ENCODE peak calls at places on chromosomes 3 and 15, in seven cellular contexts. S is CD8-positive, alpha-beta memory T cell; D is tibial nerve; A is ovary; Q is hepatocyte; H is heart left ventricle; K is K562. B is an unnamed sample.

GRCh38 chr3:4988815-4989648 is 9.8 kb downstream of the BHLHE40 start:
- DNase-seq in K (peak; percentile 95), D (peak; percentile 36), Q (peak; percentile 24), A (peak; percentile 34), S (no peak), H (peak; percentile 69), B (peak; percentile 72)

GRCh38 chr3:115891237-115891636 is 267.9 kb downstream of the GAP43 start:
- DNase-seq in K (no peak), H (no peak), Q (no peak), S (no peak), D (no peak), A (no peak), B (no peak)

GRCh38 chr3:106824856-106825255 is 552.4 kb upstream of the CCDC54 start:
- DNase-seq in H (no peak), Q (peak; percentile 20), A (no peak), S (no peak), D (no peak), K (no peak), B (peak; percentile 71)

GRCh38 chr3:53813229-53813628 is 33.0 kb downstream of the CHDH start:
- DNase-seq in A (no peak), H (no peak), K (no peak), S (no peak), D (no peak), Q (no peak), B (no peak)

GRCh38 chr3:127174715-127175140 is 18.2 kb upstream of the PRR23E start:
- DNase-seq in K (no peak), H (no peak), A (no peak), Q (no peak), D (no peak), S (no peak), B (no peak)

GRCh38 chr3:30426319-30426993 is 179.9 kb upstream of the TGFBR2 start:
- DNase-seq in H (peak; percentile 89), S (no peak), A (peak; percentile 68), D (peak; percentile 29), K (no peak), Q (peak; percentile 8), B (peak; percentile 48)

GRCh38 chr3:154101250-154101649 is 19.9 kb upstream of the ARHGEF26 start:
- DNase-seq in Q (no peak), H (no peak), A (no peak), K (no peak), S (no peak), D (no peak), B (no peak)

GRCh38 chr3:40690696-40691597 is 166.2 kb downstream of the ZNF621 start:
- DNase-seq in A (peak; percentile 78), S (no peak), H (peak; percentile 68), Q (no peak), K (no peak), D (peak; percentile 89), B (no peak)

GRCh38 chr3:31929826-31930502 is 51.1 kb downstream of the OSBPL10 start:
- DNase-seq in D (no peak), H (no peak), Q (no peak), S (no peak), K (no peak), A (no peak), B (no peak)

GRCh38 chr3:48112813-48113212 is 75.4 kb downstream of the CDC25A start:
- DNase-seq in S (no peak), D (no peak), H (no peak), K (no peak), Q (no peak), A (no peak), B (no peak)

GRCh38 chr3:87733671-87734367 is 325.0 kb downstream of the CGGBP1 start:
- DNase-seq in D (no peak), A (no peak), K (no peak), Q (peak; percentile 12), H (no peak), S (no peak), B (peak; percentile 35)
- H3K4me3 ChIP-seq in D (no peak overlapping the region), A (no peak overlapping the region), K (no peak overlapping the region), Q (no peak overlapping the region), H (no peak overlapping the region), S (no peak overlapping the region), B (no peak overlapping the region)

DNA sequence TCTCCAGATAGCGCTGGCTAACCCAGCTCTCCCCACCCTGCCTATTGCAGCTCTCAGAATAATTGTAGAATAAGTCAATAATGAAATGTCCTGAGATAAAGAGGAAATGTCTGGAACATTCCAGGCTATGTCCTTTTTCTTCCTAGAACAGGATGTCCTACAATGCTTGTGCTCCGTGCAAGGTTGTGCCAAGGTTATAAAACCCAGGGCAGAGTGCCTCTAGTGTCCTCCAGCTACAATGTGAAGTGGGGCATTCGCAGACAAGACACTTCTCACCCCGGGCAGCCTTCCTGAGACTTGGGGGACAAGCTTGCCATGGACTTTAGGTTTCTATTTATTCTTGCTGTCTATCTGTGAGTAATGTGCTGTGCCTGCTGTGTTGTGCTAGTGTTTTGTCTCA is 900.6 kb downstream of the TUSC7 start:
- DNase-seq in K (no peak), H (no peak), A (no peak), D (no peak), S (no peak), Q (no peak), B (no peak)
- H3K27ac ChIP-seq in K (no peak overlapping the region), H (no peak overlapping the region), A (no peak overlapping the region), D (no peak overlapping the region), S (no peak overlapping the region), Q (no peak overlapping the region), B (no peak overlapping the region)

DNA sequence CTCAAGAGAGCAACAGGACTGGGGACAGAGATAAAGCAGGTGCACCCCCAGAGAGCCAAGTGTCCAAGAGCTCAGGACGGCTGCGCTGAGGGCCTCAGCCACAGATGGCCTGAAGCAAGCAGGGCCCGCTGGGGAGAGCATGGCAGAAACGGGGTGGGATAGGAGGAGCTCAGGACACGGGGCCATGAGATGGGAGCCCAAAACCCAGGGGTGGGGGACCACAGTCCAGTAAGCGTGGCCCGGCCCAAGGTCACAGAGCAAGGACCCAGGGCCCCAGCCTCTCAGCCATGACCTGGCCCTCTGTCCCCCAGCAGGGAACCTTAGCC is 9.5 kb downstream of the DUSP7 start:
- DNase-seq in S (no peak), D (no peak), K (no peak), A (no peak), H (no peak), Q (no peak), B (no peak)
- H3K4me3 ChIP-seq in S (no peak overlapping the region), D (no peak overlapping the region), K (no peak overlapping the region), A (no peak overlapping the region), H (no peak overlapping the region), Q (no peak overlapping the region), B (no peak overlapping the region)

GRCh38 chr3:71462586-71462985 is 120.9 kb downstream of the FOXP1 start:
- DNase-seq in D (no peak), H (no peak), A (no peak), S (no peak), Q (no peak), K (no peak), B (no peak)
- H3K27ac ChIP-seq in D (no peak overlapping the region), H (no peak overlapping the region), A (no peak overlapping the region), S (no peak overlapping the region), Q (peak overlapping the region; percentile 65), K (no peak overlapping the region), B (no peak overlapping the region)

DNA sequence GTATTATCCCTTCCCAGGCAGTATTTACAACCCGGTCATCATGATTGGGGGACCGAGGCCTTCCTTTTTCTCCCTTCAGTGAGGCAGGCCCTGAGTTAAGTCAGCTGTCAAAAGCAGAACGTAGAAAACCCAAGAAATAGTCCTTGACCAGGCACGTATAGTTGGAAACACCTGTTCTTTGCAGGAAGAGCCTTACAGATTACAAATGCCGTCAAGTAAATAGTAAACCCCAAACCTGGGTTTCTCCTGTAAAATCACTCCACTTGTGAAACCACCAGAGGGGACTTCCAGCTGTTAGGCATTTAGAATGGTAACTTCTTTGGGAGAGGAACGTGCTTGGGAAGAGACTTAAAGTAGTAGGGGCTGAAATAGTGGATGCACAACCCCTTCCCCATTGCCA is 1.0 kb upstream of the BTBD1 start:
- DNase-seq in H (no peak), A (no peak), Q (no peak), S (no peak), D (no peak), K (no peak), B (no peak)
- H3K4me3 ChIP-seq in H (no peak overlapping the region), A (no peak overlapping the region), Q (no peak overlapping the region), S (no peak overlapping the region), D (no peak overlapping the region), K (no peak overlapping the region), B (no peak overlapping the region)

DNA sequence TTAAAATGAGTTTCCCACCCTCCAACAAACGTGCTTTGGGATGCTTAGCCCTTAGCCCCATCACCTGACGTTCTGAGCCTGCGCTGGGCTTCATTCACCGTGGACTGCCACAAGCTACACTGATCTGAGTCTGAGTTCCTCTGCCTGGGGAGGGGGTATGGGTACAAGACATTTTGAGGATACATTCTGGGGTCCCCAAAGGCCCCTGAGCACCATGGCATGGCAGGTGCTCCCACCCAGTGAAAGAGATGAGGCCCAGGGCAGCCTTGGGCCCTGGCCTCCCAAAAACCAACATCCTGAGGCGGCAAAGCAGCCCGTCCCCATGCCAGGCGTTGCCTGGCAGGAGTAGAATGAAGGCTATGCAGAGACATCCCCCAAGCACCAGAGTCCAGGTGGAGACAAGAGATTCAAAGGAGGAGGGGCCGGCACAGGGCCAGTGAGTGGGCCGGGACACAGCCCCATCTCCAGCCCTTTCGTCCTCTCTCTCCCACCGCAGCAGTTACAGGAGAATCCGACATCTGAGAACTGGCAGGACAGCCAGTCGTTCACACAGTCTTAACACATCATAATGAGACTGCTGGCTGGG is 74.5 kb downstream of the VGLL4 start:
- DNase-seq in A (no peak), Q (no peak), K (no peak), D (no peak), S (no peak), H (no peak), B (no peak)
- H3K27ac ChIP-seq in A (peak overlapping the region; percentile 83), Q (peak overlapping the region; percentile 85), K (no peak overlapping the region), D (peak overlapping the region; percentile 78), S (no peak overlapping the region), H (peak overlapping the region; percentile 85), B (no peak overlapping the region)